ENCODE peak calls at places on chromosome 4, in six cellular contexts. H is upper lobe of left lung, Y is uterus, N is A549, D is stomach, O is heart left ventricle. G is an unnamed sample.

GRCh38 chr4:154425514-154425913 is 66.1 kb downstream of the DCHS2 start:
- DNase-seq in H (no peak), Y (no peak), N (no peak), D (no peak), O (no peak), G (no peak)

GRCh38 chr4:722851-723360 is 17.3 kb downstream of the PCGF3 start:
- DNase-seq in H (no peak), Y (no peak), N (no peak), D (no peak), O (no peak), G (no peak)

GRCh38 chr4:154626793-154627484 is 14.5 kb upstream of the FGG start:
- DNase-seq in H (peak), Y (peak), N (peak), D (peak), O (peak), G (peak)

GRCh38 chr4:30386266-30386895 is 333.8 kb upstream of the PCDH7 start:
- DNase-seq in H (no peak), Y (no peak), N (no peak), D (no peak), O (no peak), G (no peak)

GRCh38 chr4:189117426-189117825 is 823.2 kb upstream of the FRG1 start:
- DNase-seq in H (no peak), Y (no peak), N (no peak), D (no peak), O (no peak), G (no peak)

GRCh38 chr4:122827258-122827887 is 742 bp downstream of the FGF2 start:
- DNase-seq in H (no peak), Y (peak), N (no peak), D (peak), O (peak), G (peak)

GRCh38 chr4:73967891-73968290 is 13.9 kb downstream of the PF4 start:
- DNase-seq in H (no peak), Y (no peak), N (no peak), D (no peak), O (no peak), G (no peak)

GRCh38 chr4:8222609-8223391 is 23.7 kb downstream of the SH3TC1 start:
- DNase-seq in H (no peak), Y (no peak), N (no peak), D (no peak), O (no peak), G (no peak)

GRCh38 chr4:138053601-138054322 is 188.4 kb downstream of the SLC7A11 start:
- DNase-seq in H (no peak), Y (peak), N (peak), D (no peak), O (no peak), G (no peak)

GRCh38 chr4:3291411-3291968 is 1.3 kb upstream of the RGS12 start:
- DNase-seq in H (peak), Y (no peak), N (no peak), D (peak), O (no peak), G (no peak)

GRCh38 chr4:132564920-132565319 is 584.2 kb upstream of the PCDH10 start:
- DNase-seq in H (no peak), Y (no peak), N (no peak), D (no peak), O (no peak), G (no peak)

GRCh38 chr4:87121332-87122065 is 98.9 kb downstream of the KLHL8 start:
- DNase-seq in H (no peak), Y (no peak), N (no peak), D (no peak), O (no peak), G (no peak)

GRCh38 chr4:113878718-113879117 is 100.7 kb downstream of the ARSJ start:
- DNase-seq in H (no peak), Y (no peak), N (peak), D (no peak), O (no peak), G (no peak)

GRCh38 chr4:114036864-114037263 is 57.4 kb upstream of the ARSJ start:
- DNase-seq in H (no peak), Y (no peak), N (no peak), D (no peak), O (no peak), G (no peak)

GRCh38 chr4:147732516-147733193 is 767 bp downstream of the ARHGAP10 start:
- DNase-seq in H (peak), Y (peak), N (no peak), D (no peak), O (peak), G (no peak)

GRCh38 chr4:33493231-33493630 is 2751.1 kb downstream of the ARAP2 start:
- DNase-seq in H (no peak), Y (no peak), N (no peak), D (no peak), O (no peak), G (no peak)

GRCh38 chr4:140268441-140268840 is 105.0 kb upstream of the SCOC start:
- DNase-seq in H (no peak), Y (no peak), N (no peak), D (no peak), O (no peak), G (no peak)

GRCh38 chr4:47221721-47222120 is 190.4 kb downstream of the GABRB1 start:
- DNase-seq in H (no peak), Y (no peak), N (no peak), D (no peak), O (no peak), G (no peak)

GRCh38 chr4:169485791-169486742 is 126.3 kb downstream of the NEK1 start:
- DNase-seq in H (no peak), Y (peak), N (peak), D (no peak), O (no peak), G (peak)

GRCh38 chr4:150625033-150625432 is 43.1 kb downstream of the MAB21L2 start:
- DNase-seq in H (no peak), Y (no peak), N (no peak), D (no peak), O (no peak), G (no peak)
- TF ChIP-seq POLR2A in H (no peak), Y (no peak), N (no peak), D (no peak), O (no peak), G (no peak)

GRCh38 chr4:25547343-25547742 is 108.3 kb upstream of the SLC34A2 start:
- DNase-seq in H (no peak), Y (no peak), N (no peak), D (no peak), O (no peak), G (no peak)
- H3K27ac ChIP-seq in H (peak), Y (no peak), N (no peak), D (no peak), O (no peak), G (no peak)

DNA sequence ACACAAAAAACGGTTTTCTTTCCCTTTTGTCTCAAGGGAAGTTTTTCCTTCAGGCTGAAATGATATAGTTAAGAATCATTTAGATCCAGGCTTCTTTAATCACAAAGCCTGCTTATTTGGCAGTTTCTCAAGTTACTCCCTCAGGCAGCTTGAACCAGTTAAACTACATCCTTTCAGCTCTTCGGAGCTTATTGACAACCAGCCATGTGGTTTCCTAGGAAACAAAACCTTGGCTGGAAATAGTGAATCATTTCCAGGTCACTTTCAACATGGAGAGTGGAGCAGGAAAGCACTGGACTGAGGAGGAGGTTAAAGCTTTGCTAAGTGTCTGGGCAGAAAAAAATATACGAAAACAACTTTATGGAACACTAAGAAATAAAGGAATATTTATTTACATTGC is 23.0 kb upstream of the AASDH start:
- DNase-seq in H (peak), Y (peak), N (peak), D (peak), O (no peak), G (peak)
- TF ChIP-seq POLR2A in H (no peak), Y (no peak), N (no peak), D (no peak), O (no peak), G (no peak)

DNA sequence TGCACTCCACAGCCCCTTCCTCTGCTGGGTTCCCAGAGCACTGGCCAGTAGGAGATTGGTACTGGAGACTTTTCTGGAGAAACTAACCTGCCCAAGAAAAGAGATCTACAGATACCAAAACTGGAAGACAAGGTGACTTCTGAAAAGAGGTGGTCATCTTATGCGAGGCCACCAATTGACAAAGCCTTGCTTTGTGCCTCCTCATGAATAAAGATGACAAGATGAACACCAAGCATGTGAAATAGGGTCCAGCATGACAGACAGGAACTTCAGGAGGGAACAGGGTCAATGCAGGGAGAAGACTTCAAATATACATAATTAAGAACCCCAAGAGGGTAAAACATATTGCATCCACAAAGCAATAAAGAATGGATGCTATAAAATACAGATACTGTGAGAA is 137.9 kb downstream of the APBB2 start:
- DNase-seq in H (no peak), Y (no peak), N (no peak), D (no peak), O (no peak), G (no peak)
- H3K27ac ChIP-seq in H (no peak), Y (no peak), N (no peak), D (no peak), O (no peak), G (no peak)

DNA sequence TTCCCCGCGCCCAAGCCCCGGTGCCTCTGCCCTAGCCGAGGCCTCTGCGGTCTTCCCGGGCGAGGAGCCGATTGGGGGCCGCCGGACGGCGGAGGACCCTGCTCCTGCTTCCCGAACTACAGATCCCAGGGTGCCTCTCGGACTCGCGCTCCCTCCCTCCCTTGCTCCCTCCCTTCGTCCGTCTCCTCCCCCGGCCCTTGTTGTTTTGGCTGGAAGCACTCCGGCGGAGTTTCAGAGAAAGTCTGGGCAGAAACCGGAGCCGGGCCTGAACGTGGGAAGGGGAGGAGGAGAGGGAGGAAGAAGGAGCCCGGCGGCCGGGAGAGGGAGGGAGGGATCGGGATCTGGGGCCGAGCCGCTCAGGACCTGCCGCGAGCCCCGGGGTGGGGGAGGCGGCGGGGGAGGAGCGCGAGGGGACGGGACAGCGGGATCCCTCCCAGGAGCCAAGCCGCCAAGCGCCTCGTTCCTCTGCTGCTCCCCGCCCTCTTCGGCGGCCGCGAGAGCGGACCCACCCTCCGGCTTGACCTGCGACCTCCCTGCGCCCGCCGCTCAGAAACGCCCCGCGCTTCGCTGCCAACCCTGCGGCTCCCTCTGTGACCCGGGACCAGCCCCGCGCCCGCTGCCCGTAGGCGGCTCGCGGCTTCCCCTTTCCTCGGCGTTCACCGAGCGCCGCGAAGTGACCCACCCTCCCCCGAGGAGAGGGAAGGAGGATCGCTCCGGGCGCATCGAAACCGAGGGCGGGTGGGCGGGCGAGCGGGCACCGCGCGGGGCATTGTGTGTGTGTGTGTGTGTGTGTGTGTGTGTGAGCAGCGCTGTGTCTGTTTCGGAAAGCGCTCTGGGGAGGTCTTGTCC is 473 bp upstream of the GAB1 start:
- DNase-seq in H (peak), Y (peak), N (peak), D (peak), O (peak), G (peak)
- TF ChIP-seq POLR2A in H (no peak), Y (peak), N (peak), D (peak), O (peak), G (peak)

DNA sequence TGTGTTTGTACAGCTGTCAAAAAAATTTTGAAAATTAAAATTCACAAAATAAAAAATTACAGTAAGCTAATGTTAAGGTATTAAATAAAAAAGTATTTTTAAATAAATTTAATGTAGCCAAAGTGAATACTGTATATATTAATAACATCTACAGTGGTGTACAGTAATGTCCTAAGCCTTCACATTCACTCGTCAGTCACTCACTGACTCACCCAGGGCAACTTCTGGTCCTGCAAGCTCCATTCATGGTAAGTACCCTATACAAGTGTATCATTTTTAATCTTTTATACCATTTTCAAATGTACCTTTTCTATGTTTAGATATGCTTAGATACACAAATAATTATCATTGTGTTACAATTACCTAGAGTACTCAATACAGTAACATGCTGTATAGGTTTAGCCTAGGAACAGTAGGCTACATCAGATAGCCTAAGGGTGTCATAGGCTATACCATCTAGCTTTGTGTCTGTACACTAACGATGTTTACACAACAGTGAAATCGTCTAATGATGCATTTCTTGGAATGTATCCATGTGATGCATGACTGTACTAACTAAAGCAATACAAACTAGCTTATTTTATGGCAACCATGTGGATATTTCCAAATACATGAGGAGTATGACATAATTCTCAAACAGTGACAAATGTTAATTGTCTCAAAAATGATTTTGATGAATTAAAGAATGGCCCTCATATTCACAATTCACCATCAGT is 13.7 kb downstream of the DDX60 start:
- DNase-seq in H (no peak), Y (no peak), N (peak), D (no peak), O (no peak), G (no peak)
- H3K27ac ChIP-seq in H (no peak), Y (no peak), N (no peak), D (no peak), O (no peak), G (no peak)

G was measured in tibial nerve.